ENCODE peak calls at places on chromosomes 6 and 20, in seven cellular contexts. P is GM23338; O is BJ; G is amniotic stem cell; H is stimulated activated CD4-positive, alpha-beta T cell treated with anti-CD3 and anti-CD28 coated beads, Interleukin-12 subunit alpha, Interleukin-12 subunit beta, amount 100 ng/mL, for 48 hours; I is AG08396; T is Right ventricle myocardium superior. F is an unnamed sample.

GRCh38 chr6:36642913-36643817 is 35.3 kb upstream of the CDKN1A start:
- DNase-seq in P (no peak), O (no peak), G (peak; percentile 72), H (no peak), I (peak; percentile 76), T (peak; percentile 92), F (no peak)

GRCh38 chr6:47780510-47781356 is 1.1 kb upstream of the OPN5 start:
- DNase-seq in P (peak; percentile 79), O (peak; percentile 26), G (peak; percentile 83), H (peak; percentile 34), I (peak; percentile 59), T (no peak), F (peak; percentile 19)

GRCh38 chr6:107704377-107705013 is 119.6 kb downstream of the SCML4 start:
- DNase-seq in P (peak; percentile 67), O (no peak), G (no peak), H (peak; percentile 55), I (peak; percentile 42), T (no peak), F (no peak)

GRCh38 chr20:13147071-13147961 is 73.8 kb upstream of the ISM1 start:
- DNase-seq in P (no peak), O (no peak), G (no peak), H (no peak), I (no peak), T (no peak), F (no peak)

GRCh38 chr6:151690303-151690702 is 117.2 kb upstream of the ESR1 start:
- DNase-seq in P (no peak), O (no peak), G (no peak), H (no peak), I (no peak), T (no peak), F (no peak)

GRCh38 chr6:15534970-15535369 is 127.9 kb downstream of the DTNBP1 start:
- DNase-seq in P (no peak), O (no peak), G (no peak), H (no peak), I (no peak), T (no peak), F (no peak)

GRCh38 chr6:135173242-135173988 is 7.7 kb upstream of the MYB start:
- DNase-seq in P (no peak), O (no peak), G (no peak), H (no peak), I (no peak), T (no peak), F (no peak)

GRCh38 chr6:118813795-118814194 is 80.2 kb upstream of the ASF1A start:
- DNase-seq in P (no peak), O (no peak), G (no peak), H (no peak), I (no peak), T (no peak), F (no peak)

GRCh38 chr20:25695532-25696383 is 895 bp downstream of the ZNF337 start:
- DNase-seq in P (peak; percentile 31), O (no peak), G (no peak), H (no peak), I (peak; percentile 21), T (no peak), F (no peak)

GRCh38 chr6:151948007-151948745 is 140.7 kb downstream of the ESR1 start:
- DNase-seq in P (no peak), O (no peak), G (no peak), H (no peak), I (no peak), T (no peak), F (no peak)

GRCh38 chr6:164048840-164049239 is 634.3 kb downstream of the QKI start:
- DNase-seq in P (no peak), O (no peak), G (no peak), H (no peak), I (no peak), T (no peak), F (no peak)

GRCh38 chr6:14713008-14713452 is 532.8 kb upstream of the JARID2 start:
- DNase-seq in P (no peak), O (peak; percentile 97), G (peak; percentile 38), H (no peak), I (peak; percentile 69), T (peak; percentile 52), F (no peak)

GRCh38 chr6:27156874-27157460 is 90.5 kb upstream of the PRSS16 start:
- DNase-seq in P (peak; percentile 55), O (no peak), G (no peak), H (no peak), I (no peak), T (no peak), F (no peak)

GRCh38 chr6:145276746-145277145 is 458.6 kb downstream of the EPM2A start:
- DNase-seq in P (no peak), O (peak; percentile 39), G (no peak), H (no peak), I (peak; percentile 14), T (no peak), F (no peak)

GRCh38 chr6:21426841-21427490 is 166.6 kb upstream of the SOX4 start:
- DNase-seq in P (no peak), O (no peak), G (no peak), H (no peak), I (no peak), T (no peak), F (no peak)

GRCh38 chr6:9455794-9456193 is 959.1 kb downstream of the TFAP2A start:
- DNase-seq in P (no peak), O (no peak), G (no peak), H (no peak), I (no peak), T (no peak), F (no peak)

GRCh38 chr6:159966981-159967380 is 1.9 kb upstream of the IGF2R start:
- DNase-seq in P (no peak), O (no peak), G (no peak), H (no peak), I (no peak), T (no peak), F (no peak)

GRCh38 chr20:434221-434620 is 26.1 kb downstream of the RBCK1 start:
- DNase-seq in P (peak; percentile 97), O (no peak), G (no peak), H (no peak), I (no peak), T (no peak), F (no peak)

GRCh38 chr20:4067600-4068261 is 52.4 kb upstream of the RNF24 start:
- DNase-seq in P (no peak), O (no peak), G (no peak), H (no peak), I (peak; percentile 61), T (no peak), F (no peak)

GRCh38 chr20:51458751-51459439 is 83.6 kb downstream of the NFATC2 start:
- DNase-seq in P (no peak), O (no peak), G (no peak), H (no peak), I (no peak), T (no peak), F (no peak)

GRCh38 chr6:132364249-132364648 is 37.0 kb downstream of the MOXD1 start:
- DNase-seq in P (no peak), O (no peak), G (no peak), H (no peak), I (no peak), T (no peak), F (no peak)

GRCh38 chr20:6142348-6142993 is 19.6 kb upstream of the FERMT1 start:
- DNase-seq in P (peak; percentile 86), O (no peak), G (peak; percentile 20), H (peak; percentile 43), I (peak; percentile 46), T (no peak), F (peak; percentile 44)

GRCh38 chr6:124234806-124235205 is 431.1 kb downstream of the NKAIN2 start:
- DNase-seq in P (no peak), O (no peak), G (no peak), H (no peak), I (no peak), T (no peak), F (no peak)

GRCh38 chr6:136517002-136517401 is 33.2 kb downstream of the MAP7 start:
- DNase-seq in P (no peak), O (no peak), G (no peak), H (no peak), I (no peak), T (no peak), F (no peak)

GRCh38 chr6:145882121-145882531 is 67.5 kb upstream of the FBXO30 start:
- DNase-seq in P (no peak), O (peak; percentile 50), G (no peak), H (no peak), I (no peak), T (no peak), F (no peak)

F was measured in NCI-H1092.